ENCODE peak calls at places on chromosomes 3 and 15, in five cellular contexts. J, B, Y, E and R are unnamed samples.

GRCh38 chr3:31288641-31289100 is 244.1 kb upstream of the STT3B start:
- DNase-seq in B (peak), E (peak), J (no peak), Y (peak), R (no peak)

GRCh38 chr3:40237892-40238571 is 71.5 kb upstream of the EIF1B start:
- DNase-seq in Y (no peak), E (peak), J (no peak), B (peak), R (peak)

GRCh38 chr15:37015476-37015875 is 84.9 kb downstream of the MEIS2 start:
- DNase-seq in E (peak), B (no peak), Y (no peak), J (no peak), R (no peak)

GRCh38 chr3:86991840-86992430 is 986 bp upstream of the VGLL3 start:
- DNase-seq in B (no peak), J (no peak), E (peak), Y (no peak), R (no peak)

GRCh38 chr15:71627604-71628003 is 182.8 kb upstream of the NR2E3 start:
- DNase-seq in J (no peak), E (peak), Y (no peak), B (no peak), R (no peak)

GRCh38 chr15:90419738-90420487 is 31.9 kb downstream of the IQGAP1 start:
- DNase-seq in J (no peak), Y (no peak), E (peak), B (no peak), R (no peak)

GRCh38 chr3:64741344-64741743 is 53.5 kb upstream of the ADAMTS9 start:
- DNase-seq in E (peak), J (no peak), B (no peak), Y (no peak), R (no peak)

GRCh38 chr3:16174976-16175901 is 759 bp downstream of the GALNT15 start:
- DNase-seq in J (no peak), E (peak), Y (no peak), B (no peak), R (no peak)

GRCh38 chr3:45881031-45882022 is 5.0 kb upstream of the CCR9 start:
- DNase-seq in Y (peak), B (no peak), E (peak), J (no peak), R (no peak)

GRCh38 chr3:64530434-64531049 is 157.3 kb downstream of the ADAMTS9 start:
- DNase-seq in E (peak), Y (peak), B (peak), J (no peak), R (peak)

GRCh38 chr3:176814252-176814651 is 383.0 kb downstream of the TBL1XR1 start:
- DNase-seq in Y (no peak), E (peak), B (peak), J (no peak), R (no peak)